ENCODE peak calls at places on chromosomes 11 and 22, in six cellular contexts. One of them, this sample, is unnamed.

GRCh38 chr11:34330653-34331052 is 27.2 kb downstream of the ABTB2 start:
- DNase-seq in mesenchymal stem cell: no peak
- DNase-seq in MCF 10A: peak; percentile 23
- DNase-seq in lung: no peak
- DNase-seq in neural progenitor cell: no peak
- DNase-seq in GM23338: no peak
- DNase-seq in this sample: no peak

GRCh38 chr22:36010090-36010489 is 18.5 kb downstream of the RBFOX2 start:
- DNase-seq in lung: no peak
- DNase-seq in neural progenitor cell: peak; percentile 86
- DNase-seq in GM23338: peak; percentile 88
- DNase-seq in mesenchymal stem cell: no peak
- DNase-seq in MCF 10A: no peak
- DNase-seq in this sample: peak; percentile 67

GRCh38 chr11:32071811-32072210 is 19.1 kb upstream of the RCN1 start:
- DNase-seq in MCF 10A: peak; percentile 57
- DNase-seq in lung: no peak
- DNase-seq in mesenchymal stem cell: peak; percentile 66
- DNase-seq in neural progenitor cell: peak; percentile 58
- DNase-seq in GM23338: peak; percentile 61
- DNase-seq in this sample: peak; percentile 41

GRCh38 chr11:119338946-119339580 is 1.6 kb downstream of the C1QTNF5 start:
- DNase-seq in MCF 10A: no peak
- DNase-seq in lung: no peak
- DNase-seq in neural progenitor cell: no peak
- DNase-seq in mesenchymal stem cell: peak; percentile 24
- DNase-seq in GM23338: peak; percentile 24
- DNase-seq in this sample: peak; percentile 40

GRCh38 chr11:34302046-34302921 is 55.5 kb downstream of the ABTB2 start:
- DNase-seq in neural progenitor cell: no peak
- DNase-seq in lung: no peak
- DNase-seq in mesenchymal stem cell: peak; percentile 92
- DNase-seq in GM23338: no peak
- DNase-seq in MCF 10A: peak; percentile 62
- DNase-seq in this sample: no peak

GRCh38 chr11:126104420-126104819 is 41.8 kb upstream of the CDON start:
- DNase-seq in lung: no peak
- DNase-seq in mesenchymal stem cell: no peak
- DNase-seq in GM23338: peak; percentile 88
- DNase-seq in neural progenitor cell: peak; percentile 86
- DNase-seq in MCF 10A: no peak
- DNase-seq in this sample: peak; percentile 90

GRCh38 chr22:43391306-43391705 is 20.5 kb upstream of the MPPED1 start:
- DNase-seq in lung: no peak
- DNase-seq in neural progenitor cell: no peak
- DNase-seq in GM23338: no peak
- DNase-seq in MCF 10A: no peak
- DNase-seq in mesenchymal stem cell: no peak
- DNase-seq in this sample: no peak

GRCh38 chr11:85021066-85021465 is 606.1 kb downstream of the DLG2 start:
- DNase-seq in GM23338: no peak
- DNase-seq in lung: no peak
- DNase-seq in mesenchymal stem cell: no peak
- DNase-seq in MCF 10A: no peak
- DNase-seq in neural progenitor cell: no peak
- DNase-seq in this sample: no peak

GRCh38 chr11:47136327-47136726 is 40.4 kb downstream of the ARFGAP2 start:
- DNase-seq in GM23338: no peak
- DNase-seq in lung: no peak
- DNase-seq in MCF 10A: no peak
- DNase-seq in neural progenitor cell: no peak
- DNase-seq in mesenchymal stem cell: no peak
- DNase-seq in this sample: no peak

GRCh38 chr22:16960220-16960883 is 47.7 kb downstream of the GAB4 start:
- DNase-seq in neural progenitor cell: no peak
- DNase-seq in lung: peak; percentile 25
- DNase-seq in mesenchymal stem cell: no peak
- DNase-seq in MCF 10A: no peak
- DNase-seq in GM23338: no peak
- DNase-seq in this sample: no peak

GRCh38 chr22:28316014-28316413 is 363.6 kb downstream of the TTC28 start:
- DNase-seq in GM23338: no peak
- DNase-seq in mesenchymal stem cell: no peak
- DNase-seq in MCF 10A: no peak
- DNase-seq in neural progenitor cell: no peak
- DNase-seq in lung: no peak
- DNase-seq in this sample: peak; percentile 31

GRCh38 chr22:49129736-49130135 is 697.9 kb downstream of the BRD1 start:
- DNase-seq in GM23338: no peak
- DNase-seq in neural progenitor cell: no peak
- DNase-seq in lung: no peak
- DNase-seq in mesenchymal stem cell: no peak
- DNase-seq in MCF 10A: no peak
- DNase-seq in this sample: peak; percentile 20

GRCh38 chr11:76664578-76665061 is 5.9 kb downstream of the LRRC32 start:
- DNase-seq in MCF 10A: no peak
- DNase-seq in GM23338: no peak
- DNase-seq in lung: no peak
- DNase-seq in mesenchymal stem cell: no peak
- DNase-seq in neural progenitor cell: no peak
- DNase-seq in this sample: peak; percentile 25

GRCh38 chr11:103849366-103849765 is 187.1 kb upstream of the DDI1 start:
- DNase-seq in neural progenitor cell: no peak
- DNase-seq in GM23338: no peak
- DNase-seq in lung: no peak
- DNase-seq in MCF 10A: no peak
- DNase-seq in mesenchymal stem cell: no peak
- DNase-seq in this sample: no peak

GRCh38 chr11:85867751-85868150 is 12.6 kb downstream of the CCDC83 start:
- DNase-seq in MCF 10A: no peak
- DNase-seq in GM23338: no peak
- DNase-seq in lung: no peak
- DNase-seq in mesenchymal stem cell: peak; percentile 50
- DNase-seq in neural progenitor cell: no peak
- DNase-seq in this sample: no peak

GRCh38 chr22:25878933-25879332 is 136.9 kb downstream of the MYO18B start:
- DNase-seq in neural progenitor cell: no peak
- DNase-seq in mesenchymal stem cell: no peak
- DNase-seq in GM23338: no peak
- DNase-seq in MCF 10A: no peak
- DNase-seq in lung: no peak
- DNase-seq in this sample: no peak

GRCh38 chr22:44523981-44524759 is 26.1 kb upstream of the RTL6 start:
- DNase-seq in lung: no peak
- DNase-seq in MCF 10A: peak; percentile 13
- DNase-seq in neural progenitor cell: no peak
- DNase-seq in mesenchymal stem cell: peak; percentile 99
- DNase-seq in GM23338: no peak
- DNase-seq in this sample: peak; percentile 7

GRCh38 chr11:40513281-40513680 is 946.2 kb downstream of the LRRC4C start:
- DNase-seq in GM23338: no peak
- DNase-seq in lung: no peak
- DNase-seq in neural progenitor cell: peak; percentile 63
- DNase-seq in mesenchymal stem cell: no peak
- DNase-seq in MCF 10A: no peak
- DNase-seq in this sample: no peak

GRCh38 chr11:86869531-86869930 is 69.2 kb downstream of the PRSS23 start:
- DNase-seq in lung: no peak
- DNase-seq in GM23338: no peak
- DNase-seq in MCF 10A: no peak
- DNase-seq in mesenchymal stem cell: no peak
- DNase-seq in neural progenitor cell: no peak
- DNase-seq in this sample: no peak

GRCh38 chr22:27445876-27446275 is 355.7 kb downstream of the MN1 start:
- DNase-seq in mesenchymal stem cell: peak; percentile 22
- DNase-seq in MCF 10A: no peak
- DNase-seq in GM23338: no peak
- DNase-seq in lung: no peak
- DNase-seq in neural progenitor cell: no peak
- DNase-seq in this sample: no peak

GRCh38 chr11:69196322-69197169 is 40.8 kb downstream of the SMIM38 start:
- DNase-seq in lung: no peak
- DNase-seq in MCF 10A: no peak
- DNase-seq in mesenchymal stem cell: no peak
- DNase-seq in GM23338: no peak
- DNase-seq in neural progenitor cell: peak; percentile 19
- DNase-seq in this sample: no peak

GRCh38 chr22:44734278-44734677 is 18.1 kb upstream of the ARHGAP8 start:
- DNase-seq in mesenchymal stem cell: no peak
- DNase-seq in MCF 10A: no peak
- DNase-seq in neural progenitor cell: no peak
- DNase-seq in lung: no peak
- DNase-seq in GM23338: no peak
- DNase-seq in this sample: no peak

GRCh38 chr11:118224512-118225180 is at the start of gene JAML:
- DNase-seq in MCF 10A: no peak
- DNase-seq in neural progenitor cell: no peak
- DNase-seq in mesenchymal stem cell: no peak
- DNase-seq in lung: no peak
- DNase-seq in GM23338: no peak
- DNase-seq in this sample: no peak

GRCh38 chr11:23112987-23113886 is 253.0 kb upstream of the CCDC179 start:
- DNase-seq in MCF 10A: peak; percentile 44
- DNase-seq in mesenchymal stem cell: peak; percentile 56
- DNase-seq in neural progenitor cell: peak; percentile 59
- DNase-seq in GM23338: peak; percentile 79
- DNase-seq in lung: no peak
- DNase-seq in this sample: peak; percentile 48

GRCh38 chr11:78564037-78564888 is 10.4 kb downstream of the NARS2 start:
- DNase-seq in GM23338: peak; percentile 84
- DNase-seq in MCF 10A: peak; percentile 71
- DNase-seq in lung: peak; percentile 35
- DNase-seq in mesenchymal stem cell: peak; percentile 72
- DNase-seq in neural progenitor cell: peak; percentile 72
- DNase-seq in this sample: no peak

GRCh38 chr11:19228956-19229355 is 11.8 kb downstream of the E2F8 start:
- DNase-seq in lung: no peak
- DNase-seq in mesenchymal stem cell: peak; percentile 41
- DNase-seq in GM23338: no peak
- DNase-seq in neural progenitor cell: no peak
- DNase-seq in MCF 10A: no peak
- DNase-seq in this sample: no peak

GRCh38 chr22:17724241-17724640 is 50.0 kb downstream of the BID start:
- DNase-seq in neural progenitor cell: no peak
- DNase-seq in mesenchymal stem cell: no peak
- DNase-seq in lung: no peak
- DNase-seq in MCF 10A: no peak
- DNase-seq in GM23338: no peak
- DNase-seq in this sample: no peak

GRCh38 chr11:63240791-63241379 is 2.5 kb downstream of the SLC22A25 start:
- DNase-seq in MCF 10A: no peak
- DNase-seq in GM23338: no peak
- DNase-seq in mesenchymal stem cell: no peak
- DNase-seq in neural progenitor cell: no peak
- DNase-seq in lung: no peak
- DNase-seq in this sample: no peak

GRCh38 chr11:19557720-19558140 is 154.9 kb upstream of the NAV2 start:
- DNase-seq in lung: peak; percentile 84
- DNase-seq in neural progenitor cell: peak; percentile 89
- DNase-seq in mesenchymal stem cell: peak; percentile 71
- DNase-seq in GM23338: peak; percentile 96
- DNase-seq in MCF 10A: peak; percentile 83
- DNase-seq in this sample: peak; percentile 91

GRCh38 chr22:28142361-28142801 is 223.3 kb upstream of the PITPNB start:
- DNase-seq in MCF 10A: peak; percentile 36
- DNase-seq in neural progenitor cell: peak; percentile 10
- DNase-seq in GM23338: no peak
- DNase-seq in mesenchymal stem cell: peak; percentile 80
- DNase-seq in lung: no peak
- DNase-seq in this sample: no peak

GRCh38 chr11:61507962-61508824 is at the start of gene LRRC10B:
- DNase-seq in GM23338: peak; percentile 95
- DNase-seq in neural progenitor cell: peak; percentile 96
- DNase-seq in MCF 10A: no peak
- DNase-seq in lung: no peak
- DNase-seq in mesenchymal stem cell: no peak
- DNase-seq in this sample: peak; percentile 95

GRCh38 chr22:27879923-27880322 is 39.1 kb downstream of the PITPNB start:
- DNase-seq in MCF 10A: peak; percentile 55
- DNase-seq in neural progenitor cell: peak; percentile 69
- DNase-seq in mesenchymal stem cell: peak; percentile 69
- DNase-seq in GM23338: peak; percentile 79
- DNase-seq in lung: no peak
- DNase-seq in this sample: no peak

GRCh38 chr22:22037740-22038139 is 55.2 kb upstream of the TOP3B start:
- DNase-seq in MCF 10A: no peak
- DNase-seq in neural progenitor cell: peak; percentile 38
- DNase-seq in lung: no peak
- DNase-seq in mesenchymal stem cell: peak; percentile 59
- DNase-seq in GM23338: no peak
- DNase-seq in this sample: no peak

GRCh38 chr11:1092145-1092670 is 17.5 kb downstream of the MUC2 start:
- DNase-seq in lung: no peak
- DNase-seq in MCF 10A: no peak
- DNase-seq in mesenchymal stem cell: no peak
- DNase-seq in GM23338: no peak
- DNase-seq in neural progenitor cell: no peak
- DNase-seq in this sample: no peak